ENCODE peak calls at places on chromosome 22, in six cellular contexts. H, G, W, A, N and Y are unnamed samples.

GRCh38 chr22:44129614-44129976 is 51.1 kb upstream of the PARVG start:
- DNase-seq in W (no peak), N (no peak), G (peak; percentile 12), A (no peak), H (no peak), Y (no peak)

GRCh38 chr22:45157907-45158306 is 5.8 kb upstream of the NUP50 start:
- DNase-seq in H (no peak), A (no peak), G (no peak), W (no peak), N (no peak), Y (no peak)

GRCh38 chr22:23402275-23403151 is 177.6 kb downstream of the IGLL1 start:
- DNase-seq in W (peak; percentile 87), G (peak; percentile 52), A (no peak), H (no peak), N (peak; percentile 88), Y (peak; percentile 43)

GRCh38 chr22:42769574-42770447 is 49.1 kb upstream of the A4GALT start:
- DNase-seq in H (peak; percentile 66), G (peak; percentile 89), A (peak; percentile 85), N (peak; percentile 65), W (peak; percentile 82), Y (no peak)

GRCh38 chr22:46103664-46104063 is 46.7 kb upstream of the PPARA start:
- DNase-seq in A (no peak), H (no peak), W (no peak), G (no peak), N (no peak), Y (no peak)

GRCh38 chr22:41565403-41566054 is 4.7 kb downstream of the CSDC2 start:
- DNase-seq in N (peak; percentile 49), G (peak; percentile 89), W (peak; percentile 80), A (peak; percentile 83), H (peak; percentile 41), Y (no peak)

GRCh38 chr22:21444701-21445436 is 22.3 kb upstream of the TMEM191C start:
- DNase-seq in H (peak; percentile 16), G (no peak), N (no peak), W (no peak), A (peak; percentile 7), Y (no peak)

GRCh38 chr22:20563464-20563906 is 56.1 kb downstream of the MED15 start:
- DNase-seq in W (no peak), N (no peak), G (no peak), H (no peak), A (no peak), Y (no peak)

GRCh38 chr22:26669060-26669481 is 11.7 kb downstream of the MIAT start:
- DNase-seq in N (no peak), H (no peak), W (no peak), A (no peak), G (peak; percentile 84), Y (no peak)

GRCh38 chr22:32754413-32755041 is 47.0 kb upstream of the TIMP3 start:
- DNase-seq in G (peak; percentile 84), N (no peak), H (peak; percentile 70), A (peak; percentile 33), W (no peak), Y (no peak)

GRCh38 chr22:25569983-25570382 is 5.5 kb downstream of the GRK3 start:
- DNase-seq in G (no peak), W (no peak), H (no peak), N (no peak), A (no peak), Y (no peak)

GRCh38 chr22:31170971-31171370 is 11.0 kb downstream of the RNF185 start:
- DNase-seq in W (no peak), A (no peak), G (no peak), N (no peak), H (no peak), Y (no peak)

GRCh38 chr22:26952004-26952403 is 294.6 kb downstream of the MIAT start:
- DNase-seq in N (no peak), A (no peak), W (no peak), G (no peak), H (no peak), Y (no peak)

GRCh38 chr22:46416537-46417267 is 81.2 kb downstream of the TRMU start:
- DNase-seq in W (no peak), N (no peak), G (no peak), A (no peak), H (no peak), Y (no peak)

GRCh38 chr22:49768511-49768910 is 59.2 kb downstream of the BRD1 start:
- DNase-seq in H (no peak), A (no peak), G (no peak), N (peak; percentile 40), W (no peak), Y (no peak)

GRCh38 chr22:25497269-25497668 is 67.2 kb upstream of the GRK3 start:
- DNase-seq in A (no peak), H (no peak), G (peak; percentile 38), W (no peak), N (no peak), Y (no peak)

GRCh38 chr22:17343766-17344165 is 25.5 kb upstream of the CECR2 start:
- DNase-seq in N (no peak), H (no peak), G (no peak), W (no peak), A (no peak), Y (no peak)

GRCh38 chr22:41216984-41217383 is 11.9 kb downstream of the L3MBTL2 start:
- DNase-seq in A (no peak), H (no peak), G (peak; percentile 50), W (peak; percentile 65), N (no peak), Y (no peak)

GRCh38 chr22:19349778-19350475 is 58.4 kb upstream of the CLTCL1 start:
- DNase-seq in N (no peak), H (no peak), A (no peak), G (no peak), W (no peak), Y (no peak)

GRCh38 chr22:19352217-19352616 is 60.7 kb upstream of the CLTCL1 start:
- DNase-seq in N (no peak), H (no peak), G (no peak), W (no peak), A (no peak), Y (no peak)

GRCh38 chr22:19351604-19352003 is 60.1 kb upstream of the CLTCL1 start:
- DNase-seq in A (no peak), G (no peak), H (no peak), W (no peak), N (no peak), Y (no peak)

GRCh38 chr22:19350476-19350859 is 58.9 kb upstream of the CLTCL1 start:
- DNase-seq in H (no peak), W (no peak), N (no peak), G (no peak), A (no peak), Y (no peak)

DNA sequence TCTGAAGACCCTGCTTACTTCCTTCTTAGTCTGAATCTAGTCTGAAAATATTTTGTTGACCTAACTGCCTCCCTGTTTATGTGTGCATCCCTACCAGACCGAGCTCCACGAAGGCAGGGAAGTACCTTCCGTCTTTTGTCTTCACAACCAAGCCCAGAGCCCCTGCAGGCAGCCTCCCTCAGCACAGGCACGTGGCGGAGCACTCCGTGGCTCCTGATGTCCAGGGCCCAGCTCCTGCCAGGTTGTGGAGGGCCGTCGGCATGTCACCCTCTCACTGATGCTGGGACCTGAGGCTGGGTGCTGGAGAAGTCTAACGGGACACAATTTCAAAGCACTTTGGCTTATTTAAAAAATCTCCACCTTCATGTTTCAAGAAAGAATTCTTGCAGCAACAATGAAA is 59.4 kb upstream of the CLTCL1 start:
- DNase-seq in W (no peak), N (no peak), G (no peak), A (no peak), H (no peak), Y (no peak)
- H3K27ac ChIP-seq in W (no peak overlapping the region), N (no peak overlapping the region), G (no peak overlapping the region), A (no peak overlapping the region), H (no peak overlapping the region), Y (no peak overlapping the region)

DNA sequence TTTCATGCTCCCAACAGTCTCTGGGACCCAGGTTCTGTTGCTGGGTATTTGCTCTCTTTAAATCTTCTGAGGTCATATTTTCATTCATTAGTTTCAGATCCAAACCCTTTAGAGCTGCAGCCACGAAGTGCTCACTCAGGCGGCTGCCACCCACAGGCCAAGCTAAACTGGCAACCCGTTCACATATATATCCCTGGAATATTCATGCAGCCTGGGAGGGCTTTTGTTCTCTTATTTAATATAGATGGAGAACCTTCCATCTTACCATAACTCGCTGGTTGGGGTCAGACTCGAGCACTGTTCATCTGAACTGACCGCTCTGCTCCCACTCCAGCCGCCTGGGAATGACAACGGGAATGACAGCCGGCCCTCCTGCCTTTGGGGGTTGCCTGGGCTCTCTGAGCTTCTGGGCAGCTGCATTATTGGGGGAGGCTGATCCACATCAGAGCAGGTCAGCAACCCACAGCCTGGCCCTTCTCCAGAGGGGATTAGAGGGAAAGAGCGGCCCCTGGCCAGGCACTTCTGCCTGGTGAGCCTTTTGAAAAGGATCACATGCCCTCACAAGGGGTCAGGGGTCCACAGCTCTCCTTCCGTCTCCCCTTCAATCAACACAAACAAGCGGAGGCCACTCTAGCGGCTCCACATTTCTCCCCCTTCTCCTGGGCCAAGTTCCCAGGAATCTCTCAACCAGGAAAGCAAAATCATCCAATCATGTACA is 11.9 kb downstream of the TMEM184B start:
- DNase-seq in A (no peak), W (no peak), G (no peak), H (no peak), N (no peak), Y (no peak)
- H3K4me3 ChIP-seq in A (no peak overlapping the region), W (no peak overlapping the region), G (no peak overlapping the region), H (no peak overlapping the region), N (no peak overlapping the region), Y (no peak overlapping the region)

GRCh38 chr22:37177755-37178154 is 10.3 kb downstream of the C1QTNF6 start:
- DNase-seq in H (no peak), N (peak; percentile 18), A (no peak), G (no peak), W (no peak), Y (no peak)
- H3K4me1 ChIP-seq in H (peaks cover 21% of the 10 kb centered on the region), N (peaks cover 18% of the 10 kb centered on the region), A (peaks cover 3% of the 10 kb centered on the region), G (peaks cover 9% of the 10 kb centered on the region), W (peaks cover 13% of the 10 kb centered on the region), Y (peaks cover 16% of the 10 kb centered on the region)

DNA sequence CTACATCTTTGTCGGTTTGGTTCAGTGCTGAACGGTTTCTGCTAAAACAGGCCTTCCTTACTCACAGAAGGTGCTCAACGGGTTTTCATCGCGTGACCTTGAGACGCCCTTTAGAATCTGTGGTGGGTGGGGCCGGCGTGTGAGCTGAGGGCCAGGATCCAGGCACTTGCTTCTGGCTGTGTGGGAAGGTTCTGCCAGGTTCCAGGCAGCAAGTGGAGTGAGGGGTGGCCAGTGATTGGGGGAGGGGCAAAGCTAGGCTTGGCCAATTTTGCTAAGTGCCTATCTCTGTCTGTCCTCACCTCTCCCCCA is 35.2 kb downstream of the KCNJ4 start:
- DNase-seq in W (no peak), A (no peak), N (no peak), G (no peak), H (no peak), Y (no peak)
- H3K27ac ChIP-seq in W (no peak overlapping the region), A (no peak overlapping the region), N (no peak overlapping the region), G (no peak overlapping the region), H (no peak overlapping the region), Y (no peak overlapping the region)